ENCODE peak calls at places on chromosome 1, in eight cellular contexts. M, G, V, Z, N, U, C and I are unnamed samples.

GRCh38 chr1:57279909-57280666 is 143.8 kb downstream of the DAB1 start:
- DNase-seq in M (no peak), U (no peak), V (no peak), G (no peak), C (no peak), Z (no peak), N (peak; percentile 20), I (no peak)

GRCh38 chr1:62424412-62424811 is 12.4 kb upstream of the USP1 start:
- DNase-seq in C (no peak), V (peak; percentile 32), U (no peak), M (no peak), Z (no peak), G (no peak), N (no peak), I (peak; percentile 45)

GRCh38 chr1:111062081-111062480 is 77.8 kb downstream of the DRAM2 start:
- DNase-seq in G (no peak), Z (no peak), U (no peak), C (no peak), N (no peak), V (no peak), M (no peak), I (no peak)

GRCh38 chr1:46647611-46648010 is 20.6 kb downstream of the ATPAF1 start:
- DNase-seq in N (no peak), G (no peak), Z (no peak), U (no peak), M (no peak), C (no peak), V (no peak), I (no peak)

GRCh38 chr1:205477759-205478247 is 22.0 kb upstream of the BLACAT1 start:
- DNase-seq in N (no peak), C (no peak), M (no peak), U (no peak), G (no peak), Z (no peak), V (peak; percentile 56), I (peak; percentile 94)

GRCh38 chr1:180271640-180272255 is 41.7 kb downstream of the LHX4 start:
- DNase-seq in Z (no peak), M (no peak), U (no peak), V (no peak), C (no peak), G (no peak), N (no peak), I (no peak)

GRCh38 chr1:32618673-32619221 is 31.6 kb downstream of the ZBTB8OS start:
- DNase-seq in N (peak; percentile 49), U (no peak), G (no peak), V (peak; percentile 26), C (no peak), Z (no peak), M (no peak), I (no peak)

GRCh38 chr1:204062106-204062505 is 10.8 kb upstream of the SOX13 start:
- DNase-seq in C (no peak), M (no peak), U (no peak), G (no peak), V (no peak), Z (no peak), N (no peak), I (no peak)